ENCODE peak calls at places on chromosomes 2 and 18, in four cellular contexts. D is endodermal cell, I is foreskin fibroblast, G is psoas muscle. O is an unnamed sample.

GRCh38 chr2:23566236-23567142 is 181.5 kb downstream of the KLHL29 start:
- DNase-seq in G (no peak), I (peak), D (peak), O (peak)

GRCh38 chr2:71945133-71945959 is 202.3 kb downstream of the CYP26B1 start:
- DNase-seq in G (no peak), I (no peak), D (peak), O (no peak)

GRCh38 chr2:48120759-48121242 is 214.5 kb upstream of the FBXO11 start:
- DNase-seq in I (peak), G (no peak), D (no peak), O (no peak)

GRCh38 chr2:38146302-38146916 is 70.5 kb upstream of the CYP1B1 start:
- DNase-seq in I (peak), D (peak), G (peak), O (no peak)

GRCh38 chr2:150090031-150090430 is 397.4 kb downstream of the RND3 start:
- DNase-seq in I (no peak), D (no peak), G (no peak), O (no peak)

GRCh38 chr2:101516833-101517690 is 42.1 kb upstream of the RFX8 start:
- DNase-seq in D (no peak), G (no peak), I (peak), O (no peak)

GRCh38 chr2:6475155-6475940 is 390.4 kb downstream of the CMPK2 start:
- DNase-seq in I (no peak), D (no peak), G (no peak), O (no peak)

GRCh38 chr2:240739797-240740196 is 48.1 kb downstream of the AQP12A start:
- DNase-seq in G (no peak), I (no peak), D (no peak), O (no peak)

GRCh38 chr18:68797901-68798300 is at the start of gene CCDC102B:
- DNase-seq in I (peak), D (no peak), G (no peak), O (no peak)

GRCh38 chr18:22210331-22210754 is 41.0 kb downstream of the GATA6 start:
- DNase-seq in I (peak), G (no peak), D (no peak), O (no peak)

GRCh38 chr2:64222942-64223511 is 78.8 kb upstream of the PELI1 start:
- DNase-seq in D (no peak), I (no peak), G (no peak), O (no peak)

GRCh38 chr2:59182249-59182648 is 941.1 kb upstream of the FANCL start:
- DNase-seq in I (peak), G (no peak), D (peak), O (peak)

GRCh38 chr2:228181098-228182019 is at the start of gene SPHKAP:
- DNase-seq in I (peak), G (peak), D (peak), O (peak)

GRCh38 chr2:70133521-70134348 is 46.5 kb downstream of the PCBP1 start:
- DNase-seq in I (no peak), G (no peak), D (no peak), O (no peak)

GRCh38 chr2:48768669-48769068 is 13.1 kb upstream of the LHCGR start:
- DNase-seq in D (no peak), G (no peak), I (no peak), O (no peak)

GRCh38 chr2:170997893-170998477 is 68.9 kb downstream of the GORASP2 start:
- DNase-seq in I (no peak), D (no peak), G (no peak), O (no peak)

GRCh38 chr2:240514631-240515030 is 43.2 kb downstream of the ANKMY1 start:
- DNase-seq in I (no peak), D (peak), G (no peak), O (no peak)

GRCh38 chr18:55879331-55879730 is 291.3 kb upstream of the TCF4 start:
- DNase-seq in G (no peak), D (no peak), I (no peak), O (no peak)

GRCh38 chr2:48414980-48415764 is 114.8 kb upstream of the STON1 start:
- DNase-seq in D (peak), G (no peak), I (peak), O (peak)

GRCh38 chr2:126902152-126902835 is 3.6 kb downstream of the TEX51 start:
- DNase-seq in D (peak), I (no peak), G (no peak), O (no peak)

GRCh38 chr2:234363647-234364294 is 133.1 kb downstream of the ARL4C start:
- DNase-seq in G (no peak), I (no peak), D (peak), O (no peak)

GRCh38 chr18:58755304-58756010 is 84.2 kb downstream of the MALT1 start:
- DNase-seq in G (no peak), I (peak), D (no peak), O (no peak)

GRCh38 chr2:237616373-237617304 is 10.7 kb upstream of the LRRFIP1 start:
- DNase-seq in I (peak), G (no peak), D (no peak), O (no peak)

GRCh38 chr2:45812039-45812500 is 160.6 kb downstream of the PRKCE start:
- DNase-seq in G (no peak), D (no peak), I (peak), O (no peak)

GRCh38 chr2:159290289-159290907 is 3.9 kb upstream of the WDSUB1 start:
- DNase-seq in G (no peak), D (no peak), I (peak), O (no peak)

GRCh38 chr2:168490015-168490874 is 34.2 kb downstream of the CERS6 start:
- DNase-seq in G (no peak), I (peak), D (peak), O (no peak)

DNA sequence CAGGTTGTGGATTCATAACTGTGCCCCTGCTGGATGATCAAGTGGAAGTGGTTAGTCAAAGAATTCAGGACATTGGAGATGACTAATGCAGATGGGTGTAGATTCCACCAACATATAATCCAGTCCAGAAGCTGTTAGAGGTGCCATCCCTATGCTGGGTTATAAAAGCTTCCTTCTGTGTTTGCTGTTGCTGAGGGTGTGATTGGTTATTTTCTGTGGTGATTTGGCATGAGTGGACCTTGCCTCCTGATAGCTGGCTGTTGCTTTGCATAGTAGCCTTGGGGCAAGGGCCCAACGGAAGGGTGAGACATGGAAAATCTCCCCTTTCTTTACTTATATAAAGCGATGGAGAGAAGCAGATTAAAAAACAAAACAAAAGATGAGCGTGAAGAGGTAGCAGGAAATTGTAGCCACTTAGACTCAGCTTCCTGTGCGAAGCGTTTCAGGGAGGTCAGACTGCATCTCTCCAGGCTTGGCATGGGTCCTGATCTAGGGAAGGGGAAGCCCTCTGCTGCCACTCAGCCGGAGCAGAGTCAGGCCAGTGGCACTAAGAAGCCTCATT is 190.4 kb downstream of the FMNL2 start:
- DNase-seq in I (peak), G (peak), D (no peak), O (no peak)
- H3K4me3 ChIP-seq in I (no peak), G (no peak), D (no peak), O (no peak)

GRCh38 chr2:231028890-231029289 is 8.4 kb upstream of the C2orf72 start:
- DNase-seq in G (no peak), I (no peak), D (no peak), O (no peak)

GRCh38 chr2:231032575-231033140 is 4.7 kb upstream of the C2orf72 start:
- DNase-seq in I (no peak), G (no peak), D (no peak), O (no peak)

GRCh38 chr2:231030725-231031124 is 6.6 kb upstream of the C2orf72 start:
- DNase-seq in I (no peak), G (no peak), D (no peak), O (no peak)

GRCh38 chr2:231033147-231034132 is 3.9 kb upstream of the C2orf72 start:
- DNase-seq in D (no peak), G (no peak), I (no peak), O (no peak)

GRCh38 chr2:231029563-231029962 is 7.8 kb upstream of the C2orf72 start:
- DNase-seq in G (no peak), I (no peak), D (no peak), O (no peak)
- H3K4me3 ChIP-seq in G (no peak), I (no peak), D (no peak), O (no peak)

GRCh38 chr2:196275646-196276352 is 104.4 kb upstream of the STK17B start:
- DNase-seq in G (no peak), I (peak), D (no peak), O (no peak)

GRCh38 chr2:196274387-196274809 is 103.0 kb upstream of the STK17B start:
- DNase-seq in I (peak), G (no peak), D (no peak), O (no peak)

GRCh38 chr2:196277002-196277401 is 105.6 kb upstream of the STK17B start:
- DNase-seq in D (no peak), I (peak), G (no peak), O (peak)

GRCh38 chr2:196278491-196278911 is 107.1 kb upstream of the STK17B start:
- DNase-seq in D (no peak), I (peak), G (peak), O (no peak)

DNA sequence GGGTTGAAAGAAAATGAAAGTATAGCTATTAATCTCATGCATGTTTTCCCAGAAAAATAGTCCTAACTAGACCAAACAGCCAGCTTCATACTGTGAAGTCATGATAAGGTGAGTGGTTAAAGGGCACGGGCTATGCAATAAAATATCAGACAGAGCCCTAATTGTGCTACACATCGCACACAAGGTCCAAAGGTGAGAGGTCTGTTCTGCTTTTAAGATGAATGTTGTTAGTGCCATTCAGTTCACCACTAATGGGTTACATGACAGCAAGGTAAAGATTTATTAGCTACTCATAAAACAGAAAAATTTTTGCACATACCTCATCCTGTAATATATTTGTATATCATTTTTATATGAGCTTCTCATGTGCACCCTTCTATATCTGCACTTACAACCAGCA is 105.0 kb upstream of the STK17B start:
- DNase-seq in I (no peak), G (no peak), D (no peak), O (no peak)
- H3K4me3 ChIP-seq in I (no peak), G (no peak), D (no peak), O (no peak)

DNA sequence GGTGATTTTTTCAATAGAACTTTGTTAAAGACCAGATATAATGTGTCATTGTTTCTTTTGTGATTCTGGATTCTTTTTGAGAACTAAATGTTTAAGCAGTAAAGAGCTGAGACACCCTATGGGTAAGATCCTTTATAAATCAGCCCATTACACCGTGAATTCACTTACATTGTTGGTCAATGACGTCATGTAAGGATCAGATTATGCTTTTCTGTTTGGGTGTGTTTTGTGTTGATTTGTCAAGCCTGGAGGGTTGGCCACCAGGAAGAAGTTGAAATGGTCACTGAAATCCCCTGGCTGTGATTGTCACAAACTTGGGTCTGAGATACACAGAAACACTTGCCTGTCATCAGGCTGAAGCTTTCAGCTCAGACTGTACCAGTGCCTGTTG is 7.0 kb upstream of the SLC3A1 start:
- DNase-seq in G (no peak), I (peak), D (no peak), O (no peak)
- H3K4me3 ChIP-seq in G (peak), I (no peak), D (no peak), O (no peak)

GRCh38 chr2:3780477-3781402 is 77.4 kb downstream of the DCDC2C start:
- DNase-seq in I (no peak), G (peak), D (peak), O (peak)
- H3K4me3 ChIP-seq in I (no peak), G (no peak), D (no peak), O (no peak)

GRCh38 chr2:162243305-162243693 is at the start of gene FAP:
- DNase-seq in I (peak), D (no peak), G (no peak), O (no peak)
- H3K4me3 ChIP-seq in I (peak), D (no peak), G (peak), O (no peak)

GRCh38 chr18:12085786-12086185 is 7.9 kb upstream of the ANKRD62 start:
- DNase-seq in G (no peak), D (no peak), I (no peak), O (no peak)

GRCh38 chr18:12086249-12086648 is 7.4 kb upstream of the ANKRD62 start:
- DNase-seq in G (no peak), D (no peak), I (no peak), O (no peak)

GRCh38 chr18:12087483-12087960 is 6.1 kb upstream of the ANKRD62 start:
- DNase-seq in I (no peak), G (peak), D (no peak), O (no peak)

GRCh38 chr18:12086677-12087482 is 6.8 kb upstream of the ANKRD62 start:
- DNase-seq in D (no peak), G (peak), I (no peak), O (no peak)

DNA sequence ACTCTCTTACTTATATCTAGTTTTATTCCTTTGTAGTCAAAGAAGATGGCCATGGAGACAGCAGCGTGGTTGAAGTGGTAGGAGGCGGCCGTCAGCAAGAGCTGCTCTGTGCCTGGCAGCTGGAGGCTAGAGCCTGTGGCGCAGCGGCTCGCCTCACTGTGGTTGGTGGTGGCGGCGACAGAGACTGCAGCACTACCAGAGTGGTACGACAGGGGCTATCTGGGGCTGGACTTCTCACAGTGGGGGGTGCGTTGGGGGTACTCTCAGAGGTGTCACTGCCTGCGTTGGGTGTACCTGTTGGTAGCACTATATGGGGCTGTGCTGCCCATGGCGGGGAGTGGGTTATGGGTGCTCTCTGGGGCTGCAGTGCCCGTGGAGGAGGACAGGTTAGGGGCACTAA is 8.5 kb upstream of the ANKRD62 start:
- DNase-seq in D (peak), I (no peak), G (no peak), O (peak)
- H3K4me3 ChIP-seq in D (no peak), I (no peak), G (no peak), O (no peak)

DNA sequence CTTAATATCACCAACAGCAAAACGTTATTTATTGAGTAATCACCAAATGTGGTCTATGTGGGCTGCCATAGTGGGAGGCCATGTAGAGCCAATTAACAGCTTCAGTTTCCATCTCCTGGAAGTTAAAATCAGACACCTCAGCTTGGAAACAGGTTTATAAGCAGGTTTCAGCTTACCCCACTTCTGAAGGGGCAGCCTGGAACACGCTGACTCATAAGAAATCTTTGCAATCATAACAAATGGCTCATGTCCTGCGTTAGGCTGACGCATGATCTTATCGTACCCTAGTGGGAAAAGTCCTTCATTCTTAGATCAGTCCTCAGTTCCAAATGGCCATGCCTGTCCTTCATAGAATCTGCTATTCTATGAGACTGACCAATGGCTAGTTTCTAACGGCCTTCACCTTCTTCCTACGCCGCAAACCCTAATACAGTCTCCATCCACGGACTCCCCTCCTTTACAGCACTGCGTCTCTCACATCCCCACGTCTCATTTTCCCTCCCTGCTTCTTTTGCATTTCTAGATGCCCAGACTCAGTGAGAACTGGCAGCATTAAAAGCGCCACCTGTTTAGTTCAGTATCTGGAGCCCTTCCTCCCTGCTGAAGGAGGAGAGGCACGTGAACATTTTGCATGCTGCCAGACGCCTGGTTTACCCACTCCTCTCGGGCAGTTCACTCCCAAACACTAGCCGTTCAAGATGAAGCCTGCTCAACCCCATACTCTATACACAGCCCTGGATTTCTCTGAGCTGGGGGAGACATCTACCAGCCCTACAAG is 24.2 kb upstream of the BZW1 start:
- DNase-seq in I (peak), D (no peak), G (no peak), O (no peak)
- H3K4me3 ChIP-seq in I (no peak), D (no peak), G (no peak), O (no peak)

O was measured in H7.